ENCODE peak calls at places on chromosomes 5 and 9, in four cellular contexts. W is heart left ventricle, A is EL, R is astrocyte of the hippocampus. O is an unnamed sample.

GRCh38 chr9:133509179-133510083 is 15.3 kb downstream of the MYMK start:
- DNase-seq in W (peak), R (peak), A (peak), O (peak)

GRCh38 chr9:129405831-129406220 is 215.1 kb downstream of the C9orf50 start:
- DNase-seq in W (no peak), A (no peak), R (no peak), O (no peak)

GRCh38 chr5:142356716-142357468 is 32.1 kb upstream of the SPRY4 start:
- DNase-seq in R (peak), W (peak), A (peak), O (peak)

GRCh38 chr5:153802419-153802818 is 236.3 kb downstream of the FAM114A2 start:
- DNase-seq in W (no peak), R (no peak), A (no peak), O (no peak)

GRCh38 chr5:118968925-118969375 is 19.4 kb downstream of the DTWD2 start:
- DNase-seq in R (peak), W (peak), A (no peak), O (no peak)

GRCh38 chr5:71922584-71923106 is 184.6 kb upstream of the MAP1B start:
- DNase-seq in W (no peak), R (peak), A (peak), O (no peak)

GRCh38 chr5:166164211-166164610 is 2127.2 kb upstream of the WWC1 start:
- DNase-seq in W (no peak), R (no peak), A (no peak), O (no peak)

GRCh38 chr5:171580506-171581265 is 161.2 kb downstream of the FGF18 start:
- DNase-seq in W (no peak), A (peak), R (peak), O (no peak)

GRCh38 chr9:135268981-135269380 is 181.5 kb downstream of the OLFM1 start:
- DNase-seq in R (no peak), A (no peak), W (no peak), O (no peak)

GRCh38 chr5:90916947-90917800 is 358.6 kb downstream of the ADGRV1 start:
- DNase-seq in R (no peak), W (no peak), A (no peak), O (no peak)

GRCh38 chr5:10374032-10374431 is 20.5 kb downstream of the MARCHF6 start:
- DNase-seq in A (no peak), R (no peak), W (no peak), O (no peak)

GRCh38 chr9:135644631-135645218 is 5.4 kb upstream of the GLT6D1 start:
- DNase-seq in R (no peak), A (no peak), W (no peak), O (no peak)

GRCh38 chr9:136799079-136799853 is 3.1 kb downstream of the CCDC183 start:
- DNase-seq in A (no peak), R (no peak), W (no peak), O (no peak)

GRCh38 chr9:124293712-124294504 is 36.2 kb downstream of the NEK6 start:
- DNase-seq in R (no peak), A (no peak), W (no peak), O (no peak)

GRCh38 chr9:18605763-18606162 is 131.8 kb downstream of the ADAMTSL1 start:
- DNase-seq in A (peak), W (peak), R (peak), O (no peak)

GRCh38 chr5:8601831-8602354 is 732.9 kb downstream of the MTRR start:
- DNase-seq in A (peak), R (no peak), W (no peak), O (no peak)

GRCh38 chr5:219492-219891 is 1.4 kb downstream of the SDHA start:
- DNase-seq in R (peak), W (no peak), A (peak), O (no peak)

GRCh38 chr5:1538741-1539392 is 15.1 kb upstream of the LPCAT1 start:
- DNase-seq in W (no peak), R (no peak), A (no peak), O (no peak)

GRCh38 chr9:69173891-69174644 is at the start of gene TJP2:
- DNase-seq in R (peak), A (peak), W (peak), O (peak)

GRCh38 chr5:58076473-58077257 is 383.2 kb downstream of the PLK2 start:
- DNase-seq in R (no peak), W (no peak), A (no peak), O (no peak)

GRCh38 chr5:84239509-84239908 is 145.2 kb downstream of the EDIL3 start:
- DNase-seq in R (peak), A (peak), W (no peak), O (no peak)

GRCh38 chr9:94079236-94079635 is 5.0 kb upstream of the PTPDC1 start:
- DNase-seq in A (no peak), R (no peak), W (no peak), O (no peak)

GRCh38 chr5:176152191-176152932 is 85.9 kb upstream of the SIMC1 start:
- DNase-seq in R (peak), W (no peak), A (peak), O (no peak)

GRCh38 chr5:131966551-131966950 is 21.1 kb upstream of the MEIKIN start:
- DNase-seq in A (no peak), W (no peak), R (no peak), O (no peak)

GRCh38 chr9:120909904-120910303 is 16.7 kb downstream of the TRAF1 start:
- DNase-seq in W (no peak), A (no peak), R (no peak), O (no peak)

GRCh38 chr9:7342229-7342628 is 457.3 kb downstream of the DMAC1 start:
- DNase-seq in R (no peak), W (no peak), A (no peak), O (no peak)

GRCh38 chr9:98610196-98610595 is 98.5 kb downstream of the GABBR2 start:
- DNase-seq in W (no peak), R (peak), A (no peak), O (no peak)

GRCh38 chr9:104923289-104923688 is 4.7 kb downstream of the ABCA1 start:
- DNase-seq in W (no peak), A (peak), R (no peak), O (no peak)

GRCh38 chr5:126680215-126680817 is 79.6 kb downstream of the PHAX start:
- DNase-seq in A (peak), R (peak), W (no peak), O (no peak)

GRCh38 chr5:134003957-134004625 is 684 bp downstream of the VDAC1 start:
- DNase-seq in W (peak), A (peak), R (peak), O (no peak)

GRCh38 chr9:101130089-101130488 is 101.6 kb downstream of the PLPPR1 start:
- DNase-seq in R (no peak), A (no peak), W (no peak), O (no peak)

GRCh38 chr9:21906878-21907277 is 87.3 kb downstream of the CDKN2A start:
- DNase-seq in W (no peak), R (no peak), A (peak), O (no peak)

GRCh38 chr5:81633916-81634315 is 117.0 kb downstream of the SSBP2 start:
- DNase-seq in W (no peak), A (no peak), R (no peak), O (no peak)

GRCh38 chr5:41641621-41642020 is 131.2 kb upstream of the PLCXD3 start:
- DNase-seq in A (no peak), R (peak), W (no peak), O (no peak)

GRCh38 chr5:77777281-77777892 is 1.2 kb upstream of the TBCA start:
- DNase-seq in A (no peak), W (no peak), R (no peak), O (no peak)

GRCh38 chr9:137286980-137287383 is 9.5 kb downstream of the TOR4A start:
- DNase-seq in W (peak), R (peak), A (peak), O (peak)